ENCODE peak calls at places on chromosomes 5 and 9, in seven cellular contexts. P is IMR-90, C is fibroblast of pulmonary artery, M is kidney, K is cardiac fibroblast, L is NB4, I is fibroblast of lung. X is an unnamed sample.

GRCh38 chr5:157108961-157109360 is at the start of gene HAVCR2:
- DNase-seq in K (no peak), M (no peak), L (peak), P (no peak), C (no peak), I (no peak), X (no peak)

GRCh38 chr5:79527431-79527830 is 13.5 kb upstream of the HOMER1 start:
- DNase-seq in L (no peak), P (no peak), I (no peak), M (no peak), C (no peak), K (no peak), X (no peak)

GRCh38 chr9:95511232-95511951 is 5.4 kb downstream of the PTCH1 start:
- DNase-seq in L (peak), C (peak), K (peak), P (peak), M (peak), I (peak), X (peak)

GRCh38 chr9:3875371-3876132 is 349.8 kb upstream of the RFX3 start:
- DNase-seq in K (peak), M (no peak), P (peak), I (peak), L (no peak), C (peak), X (peak)

GRCh38 chr5:107743357-107744000 is 72.7 kb upstream of the EFNA5 start:
- DNase-seq in L (no peak), C (peak), I (peak), K (peak), M (no peak), P (peak), X (peak)

GRCh38 chr9:99822596-99823391 is 1.1 kb downstream of the NR4A3 start:
- DNase-seq in L (peak), M (peak), C (peak), K (peak), I (peak), P (peak), X (peak)

GRCh38 chr9:133476531-133476930 is 2.4 kb downstream of the SLC2A6 start:
- DNase-seq in I (peak), P (peak), L (peak), K (peak), M (peak), C (peak), X (no peak)

GRCh38 chr5:170327168-170327567 is 29.6 kb upstream of the LCP2 start:
- DNase-seq in C (no peak), I (no peak), P (no peak), L (peak), K (no peak), M (no peak), X (no peak)

GRCh38 chr5:159965031-159965837 is 43.7 kb upstream of the TTC1 start:
- DNase-seq in I (peak), K (peak), C (peak), M (peak), P (peak), L (peak), X (peak)

GRCh38 chr5:168723037-168723436 is 143.9 kb upstream of the PANK3 start:
- DNase-seq in M (no peak), I (no peak), L (no peak), K (no peak), P (no peak), C (no peak), X (no peak)

GRCh38 chr9:136729144-136729543 is 13.6 kb downstream of the LCN10 start:
- DNase-seq in M (peak), L (peak), C (no peak), I (no peak), K (no peak), P (no peak), X (no peak)

GRCh38 chr9:82164159-82164558 is 175.6 kb downstream of the SPATA31D1 start:
- DNase-seq in L (no peak), M (no peak), K (no peak), C (no peak), P (peak), I (no peak), X (peak)

GRCh38 chr5:34684281-34684979 is 28.3 kb downstream of the RAI14 start:
- DNase-seq in L (no peak), M (no peak), C (peak), I (peak), K (peak), P (peak), X (peak)

GRCh38 chr9:107243757-107244156 is 39.3 kb upstream of the RAD23B start:
- DNase-seq in M (no peak), C (peak), I (peak), P (peak), K (no peak), L (no peak), X (peak)

GRCh38 chr5:112885001-112885400 is 23.9 kb downstream of the SRP19 start:
- DNase-seq in P (no peak), L (no peak), K (no peak), I (no peak), C (no peak), M (no peak), X (peak)

GRCh38 chr5:59099270-59099994 is 516.6 kb downstream of the RAB3C start:
- DNase-seq in M (no peak), K (peak), C (peak), P (peak), L (peak), I (peak), X (peak)

GRCh38 chr5:133421394-133421793 is 190.9 kb downstream of the FSTL4 start:
- DNase-seq in I (no peak), P (no peak), L (peak), C (peak), K (peak), M (no peak), X (peak)

GRCh38 chr9:69130456-69131441 is 43.3 kb upstream of the TJP2 start:
- DNase-seq in K (peak), C (peak), P (peak), M (no peak), L (no peak), I (peak), X (no peak)

GRCh38 chr5:78835176-78835575 is 149.9 kb downstream of the ARSB start:
- DNase-seq in C (no peak), K (no peak), I (no peak), P (no peak), L (no peak), M (no peak), X (no peak)

GRCh38 chr5:164132358-164132757 is 626.9 kb downstream of the MAT2B start:
- DNase-seq in L (no peak), K (no peak), I (no peak), P (no peak), C (no peak), M (peak), X (no peak)

GRCh38 chr9:20838218-20838617 is 154.2 kb downstream of the FOCAD start:
- DNase-seq in C (peak), K (peak), L (no peak), M (no peak), P (peak), I (peak), X (peak)

GRCh38 chr9:76181781-76182180 is 212.4 kb downstream of the RFK start:
- DNase-seq in K (no peak), C (no peak), M (no peak), I (no peak), L (no peak), P (no peak), X (no peak)

GRCh38 chr5:1832511-1833250 is 31.5 kb downstream of the NDUFS6 start:
- DNase-seq in L (no peak), P (no peak), I (no peak), C (no peak), K (no peak), M (peak), X (no peak)

GRCh38 chr9:98142182-98142924 is 23.3 kb upstream of the TRIM14 start:
- DNase-seq in P (no peak), L (no peak), C (no peak), K (no peak), M (no peak), I (no peak), X (peak)

GRCh38 chr9:16784002-16784401 is 86.5 kb downstream of the BNC2 start:
- DNase-seq in K (no peak), I (no peak), C (no peak), M (no peak), P (no peak), L (no peak), X (no peak)
- H3K4me3 ChIP-seq in K (no peak), I (no peak), C (no peak), M (no peak), P (no peak), L (no peak), X (no peak)

GRCh38 chr5:11181940-11182339 is 420.9 kb upstream of the DAP start:
- DNase-seq in L (no peak), C (no peak), K (no peak), M (no peak), I (no peak), P (no peak), X (no peak)
- H3K4me3 ChIP-seq in L (no peak), C (no peak), K (no peak), M (no peak), I (no peak), P (no peak), X (no peak)

DNA sequence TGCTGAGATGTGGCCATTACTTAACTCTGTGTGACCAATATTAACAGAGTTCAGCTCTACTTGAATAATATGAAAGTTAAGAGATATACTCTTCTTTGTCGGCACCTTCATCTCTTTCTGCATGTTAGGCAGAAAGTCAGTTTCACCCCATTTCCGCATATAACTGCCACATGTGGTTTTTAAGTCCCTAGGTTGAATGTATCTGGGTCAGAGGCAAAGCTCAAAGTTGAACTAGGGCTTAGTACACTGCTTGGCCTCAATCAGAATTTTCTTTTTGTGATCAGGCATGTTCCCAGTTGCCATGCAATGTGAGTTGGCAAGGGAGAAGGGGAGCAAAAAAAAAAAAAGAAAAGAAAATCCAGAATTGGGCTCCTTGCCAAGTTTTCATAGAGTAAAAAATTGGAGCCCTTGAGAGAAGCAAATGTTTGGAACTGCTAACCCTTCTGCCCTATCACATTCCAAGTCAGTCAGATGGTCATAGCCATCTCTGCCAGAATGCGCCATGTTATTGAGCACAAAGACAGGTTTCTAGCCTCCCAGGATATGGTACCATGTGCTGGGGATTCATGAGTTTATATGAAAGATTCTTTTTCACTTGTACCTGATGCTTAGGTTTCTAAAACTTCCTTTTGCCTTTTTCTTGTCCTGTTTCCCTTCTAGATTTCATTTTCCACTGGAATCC is 251.1 kb upstream of the RORB start:
- DNase-seq in K (no peak), L (no peak), P (no peak), M (no peak), C (no peak), I (no peak), X (no peak)
- H3K4me3 ChIP-seq in K (no peak), L (no peak), P (no peak), M (no peak), C (no peak), I (no peak), X (no peak)

GRCh38 chr9:125649826-125650225 is 57.2 kb downstream of the MAPKAP1 start:
- DNase-seq in M (no peak), L (no peak), P (no peak), C (no peak), I (no peak), K (no peak), X (no peak)
- H3K4me3 ChIP-seq in M (no peak), L (no peak), P (no peak), C (peak), I (no peak), K (no peak), X (no peak)

DNA sequence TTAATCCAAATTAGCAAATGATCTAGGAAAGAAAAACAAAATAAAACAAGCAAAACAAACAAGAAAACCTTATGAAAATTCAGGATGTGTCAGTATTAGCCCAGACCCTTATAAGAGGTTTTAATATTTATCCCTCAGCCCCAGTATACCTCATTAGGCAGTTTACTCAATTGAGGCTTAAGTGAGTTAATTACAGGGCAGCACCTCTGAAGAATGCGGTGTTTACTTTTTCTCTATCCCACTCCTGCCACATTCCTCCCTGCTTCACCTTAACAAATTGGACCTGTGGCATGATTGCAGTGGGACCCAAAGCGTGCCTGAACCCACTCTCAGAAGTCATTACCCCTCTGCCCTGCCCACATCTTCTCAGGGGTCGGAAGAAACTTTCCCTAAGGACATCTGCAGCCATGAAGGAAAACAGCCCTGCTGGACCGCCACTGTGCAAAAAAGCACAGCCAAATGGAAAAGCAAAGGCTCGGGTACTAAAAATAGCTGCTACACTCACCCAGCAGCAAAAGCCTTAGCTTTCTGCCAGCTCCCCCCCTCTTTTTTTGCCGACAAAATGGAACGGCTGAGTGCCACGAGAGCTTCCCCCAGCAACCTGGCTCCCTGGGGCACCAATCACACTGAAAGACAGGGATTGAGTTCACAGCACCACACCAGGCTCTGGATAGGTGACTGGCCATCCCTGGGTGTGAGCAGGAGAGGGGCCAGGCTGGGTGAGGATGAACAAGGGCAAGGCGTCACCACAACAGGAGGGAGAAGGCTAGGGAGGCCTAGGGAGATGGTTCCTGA is 66.9 kb downstream of the SIL1 start:
- DNase-seq in K (peak), P (peak), M (peak), C (peak), L (no peak), I (peak), X (no peak)
- H3K4me3 ChIP-seq in K (no peak), P (no peak), M (no peak), C (no peak), L (no peak), I (peak), X (no peak)

GRCh38 chr5:176412517-176413254 is 3.7 kb downstream of the CLTB start:
- DNase-seq in C (no peak), I (no peak), M (no peak), P (no peak), L (no peak), K (no peak), X (peak)

GRCh38 chr5:176414704-176415103 is 1.6 kb downstream of the CLTB start:
- DNase-seq in P (no peak), L (no peak), I (no peak), M (no peak), C (no peak), K (no peak), X (peak)

GRCh38 chr5:176413709-176414191 is 2.6 kb downstream of the CLTB start:
- DNase-seq in P (no peak), C (no peak), I (no peak), M (no peak), K (no peak), L (no peak), X (no peak)

GRCh38 chr5:176415240-176416122 is 858 bp downstream of the CLTB start:
- DNase-seq in M (no peak), P (peak), K (peak), I (peak), C (peak), L (no peak), X (peak)

GRCh38 chr5:176413255-176413565 is 3.1 kb downstream of the CLTB start:
- DNase-seq in C (peak), K (peak), I (peak), L (no peak), M (no peak), P (no peak), X (peak)
- H3K4me3 ChIP-seq in C (no peak), K (no peak), I (no peak), L (no peak), M (no peak), P (no peak), X (peak)

DNA sequence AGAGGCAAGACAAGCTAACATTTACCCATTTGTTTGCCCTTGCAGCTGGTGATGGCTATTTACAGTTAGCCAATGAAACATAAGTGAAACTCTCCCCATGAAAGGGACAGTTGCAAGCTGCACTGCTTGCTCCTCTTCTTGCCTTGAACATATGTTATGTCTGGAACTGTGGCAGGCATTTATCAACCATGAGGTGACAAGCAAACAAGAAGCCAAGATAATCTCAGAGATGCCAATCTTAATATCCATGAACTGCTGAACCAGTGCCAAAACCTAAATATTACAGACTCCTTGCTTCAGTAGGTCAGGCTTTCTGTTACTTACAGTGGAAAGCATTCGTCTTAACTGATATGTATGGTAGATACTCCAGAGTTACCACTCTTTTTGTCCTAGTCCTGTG is 133.4 kb downstream of the ACTBL2 start:
- DNase-seq in L (no peak), M (no peak), P (no peak), C (no peak), K (peak), I (no peak), X (no peak)
- H3K4me3 ChIP-seq in L (no peak), M (no peak), P (no peak), C (no peak), K (no peak), I (no peak), X (no peak)

GRCh38 chr5:177113566-177114424 is 19.8 kb upstream of the NSD1 start:
- DNase-seq in I (peak), M (peak), L (peak), P (peak), C (peak), K (peak), X (peak)
- H3K4me3 ChIP-seq in I (no peak), M (no peak), L (no peak), P (no peak), C (no peak), K (no peak), X (no peak)

X was measured in epithelial cell of esophagus.